ENCODE peak calls at places on chromosome 1, in ten cellular contexts. S is PC-3, K is fibroblast of the aortic adventitia, O is foreskin fibroblast, H is breast epithelium, E is heart right ventricle, F is fibroblast of lung, G is choroid plexus epithelial cell, P is left ventricle myocardium inferior, D is SK-N-SH. L is an unnamed sample.

GRCh38 chr1:153545067-153546055 is at the start of gene S100A4:
- DNase-seq in S (peak; percentile 99), K (peak; percentile 96), O (peak; percentile 94), H (peak; percentile 92), E (peak; percentile 95), F (peak; percentile 94), G (peak; percentile 86), P (peak; percentile 93), D (peak; percentile 83), L (peak; percentile 47)

GRCh38 chr1:241639040-241639652 is 1.0 kb downstream of the CHML start:
- DNase-seq in S (peak; percentile 53), K (peak; percentile 14), O (no peak), H (no peak), E (no peak), F (peak; percentile 36), G (peak; percentile 57), P (no peak), D (no peak), L (no peak)

GRCh38 chr1:173354937-173355280 is 122.2 kb upstream of the PRDX6 start:
- DNase-seq in S (no peak), K (no peak), O (no peak), H (no peak), E (no peak), F (peak; percentile 85), G (no peak), P (no peak), D (no peak), L (no peak)

GRCh38 chr1:145991799-145992412 is 4.5 kb downstream of the TXNIP start:
- DNase-seq in S (no peak), K (no peak), O (peak; percentile 39), H (no peak), E (no peak), F (no peak), G (no peak), P (no peak), D (no peak), L (no peak)

GRCh38 chr1:204769997-204770396 is 84.5 kb upstream of the LRRN2 start:
- DNase-seq in S (peak; percentile 83), K (no peak), O (no peak), H (no peak), E (no peak), F (peak; percentile 3), G (no peak), P (no peak), D (no peak), L (no peak)

GRCh38 chr1:93701619-93702018 is 20.0 kb upstream of the BCAR3 start:
- DNase-seq in S (peak; percentile 99), K (peak; percentile 92), O (peak; percentile 99), H (peak; percentile 68), E (no peak), F (peak; percentile 100), G (peak; percentile 94), P (no peak), D (peak; percentile 33), L (no peak)

GRCh38 chr1:3904843-3905185 is 4.7 kb upstream of the C1orf174 start:
- DNase-seq in S (no peak), K (no peak), O (no peak), H (no peak), E (no peak), F (no peak), G (no peak), P (no peak), D (no peak), L (no peak)

GRCh38 chr1:17347769-17348592 is 24.0 kb upstream of the PADI6 start:
- DNase-seq in S (peak; percentile 97), K (peak; percentile 56), O (peak; percentile 11), H (no peak), E (no peak), F (peak; percentile 69), G (peak; percentile 44), P (no peak), D (no peak), L (no peak)

GRCh38 chr1:247551716-247552115 is 2.8 kb downstream of the GCSAML start:
- DNase-seq in S (peak; percentile 71), K (no peak), O (no peak), H (no peak), E (no peak), F (peak; percentile 38), G (peak; percentile 5), P (no peak), D (no peak), L (no peak)

GRCh38 chr1:229075217-229075616 is 195.7 kb upstream of the RAB4A start:
- DNase-seq in S (peak; percentile 50), K (no peak), O (no peak), H (no peak), E (no peak), F (no peak), G (no peak), P (no peak), D (no peak), L (no peak)

GRCh38 chr1:174931214-174931613 is 68.5 kb upstream of the CACYBP start:
- DNase-seq in S (peak; percentile 20), K (no peak), O (no peak), H (no peak), E (no peak), F (no peak), G (no peak), P (no peak), D (no peak), L (no peak)

GRCh38 chr1:70156529-70157120 is 48.8 kb downstream of the LRRC40 start:
- DNase-seq in S (peak; percentile 40), K (no peak), O (peak; percentile 50), H (no peak), E (no peak), F (no peak), G (peak; percentile 9), P (no peak), D (no peak), L (no peak)

GRCh38 chr1:201376464-201377374 is 761 bp downstream of the TNNT2 start:
- DNase-seq in S (peak; percentile 76), K (peak; percentile 11), O (peak; percentile 7), H (no peak), E (no peak), F (peak; percentile 37), G (peak; percentile 67), P (no peak), D (peak; percentile 58), L (no peak)
- H3K4me3 ChIP-seq in S (no peak overlapping the region), K (no peak overlapping the region), O (no peak overlapping the region), H (no peak overlapping the region), E (peak overlapping the region; percentile 53), F (no peak overlapping the region), G (no peak overlapping the region), P (peak overlapping the region; percentile 74), D (no peak overlapping the region), L (no peak overlapping the region)

DNA sequence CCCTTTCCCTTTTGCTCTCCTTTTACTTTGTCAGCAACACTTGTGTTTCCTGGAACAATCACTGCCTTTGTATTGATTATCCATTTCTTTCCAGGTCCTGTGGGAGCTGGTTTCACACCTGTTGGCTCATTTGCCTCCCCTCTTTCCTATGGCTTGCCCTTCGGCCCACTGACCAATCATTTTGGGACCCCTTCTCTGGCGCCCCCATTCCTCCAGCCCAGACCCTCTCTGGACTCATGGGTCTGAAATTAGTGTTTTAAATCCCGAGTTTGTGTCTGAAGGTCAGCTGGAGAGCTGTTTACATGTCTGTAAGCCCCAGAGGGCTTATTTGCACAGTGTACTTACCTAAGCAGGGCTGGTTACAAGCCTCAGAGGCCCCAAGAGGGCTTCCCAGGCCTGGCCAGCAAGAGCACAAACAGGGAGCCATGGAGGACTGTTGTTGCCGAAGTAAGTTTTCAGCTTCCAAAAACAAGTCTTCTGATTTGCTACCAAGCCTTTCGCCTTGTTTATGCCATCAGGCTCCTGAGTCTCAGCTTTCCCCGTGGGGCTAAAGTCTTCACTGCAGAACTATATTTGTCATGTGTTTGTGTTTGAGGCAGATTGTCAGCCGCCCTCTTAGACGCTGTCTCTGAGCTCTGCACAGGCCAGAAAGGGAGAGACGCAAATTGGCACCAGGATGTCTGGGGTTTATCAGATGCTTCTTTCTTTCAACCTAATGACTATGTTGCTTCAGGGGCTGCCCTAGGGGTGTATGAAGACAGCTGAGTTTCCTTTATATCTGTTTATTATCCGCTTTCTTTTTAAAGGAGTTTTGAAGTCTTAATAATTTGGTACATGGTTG is 93.0 kb downstream of the ATP1A1 start:
- DNase-seq in S (no peak), K (no peak), O (no peak), H (no peak), E (no peak), F (no peak), G (no peak), P (no peak), D (no peak), L (no peak)
- TF ChIP-seq CTCF in S (no peak), K (no peak), O (no peak), H (no peak), E (no peak), F (no peak), G (no peak), P (no peak), D (no peak), L (no peak)

GRCh38 chr1:21621051-21621450 is 48.1 kb downstream of the RAP1GAP start:
- DNase-seq in S (no peak), K (no peak), O (no peak), H (no peak), E (no peak), F (no peak), G (no peak), P (no peak), D (no peak), L (no peak)

GRCh38 chr1:21623411-21623961 is 45.7 kb downstream of the RAP1GAP start:
- DNase-seq in S (peak; percentile 8), K (no peak), O (no peak), H (peak; percentile 89), E (no peak), F (no peak), G (no peak), P (no peak), D (peak; percentile 79), L (no peak)

GRCh38 chr1:21620461-21620860 is 48.7 kb downstream of the RAP1GAP start:
- DNase-seq in S (no peak), K (peak; percentile 17), O (no peak), H (no peak), E (peak; percentile 39), F (no peak), G (no peak), P (no peak), D (peak; percentile 75), L (no peak)

GRCh38 chr1:21622466-21623315 is 46.5 kb downstream of the RAP1GAP start:
- DNase-seq in S (peak; percentile 63), K (no peak), O (no peak), H (no peak), E (peak; percentile 39), F (no peak), G (no peak), P (peak; percentile 23), D (peak; percentile 94), L (peak; percentile 52)

GRCh38 chr1:21621761-21622436 is 47.3 kb downstream of the RAP1GAP start:
- DNase-seq in S (peak; percentile 29), K (no peak), O (no peak), H (no peak), E (no peak), F (no peak), G (no peak), P (no peak), D (no peak), L (no peak)
- H3K4me3 ChIP-seq in S (peak overlapping the region; percentile 76), K (no peak overlapping the region), O (no peak overlapping the region), H (peak overlapping the region; percentile 74), E (no peak overlapping the region), F (no peak overlapping the region), G (no peak overlapping the region), P (peak overlapping the region; percentile 49), D (peak overlapping the region; percentile 50), L (no peak overlapping the region)

DNA sequence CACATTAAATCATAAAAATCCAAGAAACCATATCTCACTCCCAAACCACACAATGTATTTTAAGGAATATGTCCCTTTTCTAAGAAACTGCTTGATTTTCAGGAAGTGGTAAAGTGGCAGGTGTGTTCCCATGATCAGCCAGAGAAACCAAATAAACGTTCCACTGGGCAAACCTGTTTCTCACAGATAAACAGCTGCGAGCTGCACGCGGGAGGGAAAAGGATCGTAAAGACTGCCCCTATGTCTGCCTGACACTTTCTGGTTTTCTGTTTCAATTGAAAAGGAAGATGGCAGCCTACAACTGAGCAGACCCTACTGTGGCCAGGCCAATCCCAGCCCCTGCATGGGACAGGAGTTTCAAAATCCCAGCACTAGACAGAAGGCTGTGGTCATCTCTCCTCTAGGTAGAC is 36.6 kb downstream of the HIVEP3 start:
- DNase-seq in S (peak; percentile 81), K (no peak), O (no peak), H (no peak), E (no peak), F (no peak), G (no peak), P (no peak), D (no peak), L (no peak)
- TF ChIP-seq CTCF in S (no peak), K (no peak), O (no peak), H (no peak), E (no peak), F (no peak), G (no peak), P (no peak), D (no peak), L (no peak)

L was measured in CD8-positive, alpha-beta T cell.